ENCODE peak calls at places on chromosomes 11 and 22, in four cellular contexts. Y is psoas muscle, L is upper lobe of right lung, X is cardiac muscle cell. Q is an unnamed sample. For H3K4me1, the result is how much of the 10 kb centered on the place peaks cover.

GRCh38 chr22:44351685-44352377 is 39.1 kb upstream of the SHISAL1 start:
- DNase-seq in Y (no peak), X (peak), L (no peak), Q (no peak)

GRCh38 chr22:26322179-26322905 is 106.7 kb upstream of the ASPHD2 start:
- DNase-seq in Y (no peak), X (no peak), L (no peak), Q (no peak)

GRCh38 chr11:17209939-17210245 is 2.1 kb upstream of the PIK3C2A start:
- DNase-seq in Y (no peak), L (no peak), X (no peak), Q (no peak)

GRCh38 chr11:91871791-91872190 is 352.8 kb upstream of the FAT3 start:
- DNase-seq in Y (no peak), L (no peak), X (no peak), Q (no peak)

GRCh38 chr11:64032050-64032449 is 3.7 kb upstream of the FLRT1 start:
- DNase-seq in L (no peak), X (no peak), Y (no peak), Q (no peak)

GRCh38 chr11:105489431-105489830 is 120.4 kb upstream of the GRIA4 start:
- DNase-seq in L (no peak), Y (no peak), X (peak), Q (no peak)

GRCh38 chr11:8834379-8834778 is 76.6 kb upstream of the AKIP1 start:
- DNase-seq in X (no peak), Y (no peak), L (no peak), Q (no peak)

GRCh38 chr22:42229455-42230149 is 40.9 kb downstream of the TCF20 start:
- DNase-seq in L (no peak), Y (no peak), X (no peak), Q (peak)

GRCh38 chr11:1757861-1758610 is 5.7 kb downstream of the CTSD start:
- DNase-seq in X (no peak), Y (peak), L (peak), Q (no peak)

GRCh38 chr22:44889233-44889878 is 120.4 kb downstream of the PHF21B start:
- DNase-seq in L (peak), Y (no peak), X (no peak), Q (no peak)

GRCh38 chr11:122843281-122844150 is 5.2 kb downstream of the CRTAM start:
- DNase-seq in L (no peak), Y (no peak), X (no peak), Q (no peak)

GRCh38 chr11:78564037-78564888 is 10.4 kb downstream of the NARS2 start:
- DNase-seq in L (no peak), Y (no peak), X (peak), Q (no peak)

GRCh38 chr11:117818036-117818858 is 6.3 kb downstream of the FXYD2 start:
- DNase-seq in X (no peak), L (no peak), Y (no peak), Q (no peak)

GRCh38 chr11:60345489-60345888 is 18.4 kb downstream of the MS4A6E start:
- DNase-seq in X (peak), Y (no peak), L (no peak), Q (peak)

GRCh38 chr11:130181295-130182272 is 22.0 kb downstream of the ST14 start:
- DNase-seq in L (no peak), Y (no peak), X (peak), Q (peak)

GRCh38 chr11:65355776-65356393 is 1.3 kb downstream of the TIGD3 start:
- DNase-seq in X (no peak), L (peak), Y (peak), Q (no peak)

GRCh38 chr11:130141561-130142341 is 17.8 kb upstream of the ST14 start:
- DNase-seq in X (no peak), L (no peak), Y (no peak), Q (no peak)

GRCh38 chr11:7060828-7061227 is 28.0 kb upstream of the RBMXL2 start:
- DNase-seq in X (no peak), Y (no peak), L (no peak), Q (no peak)

GRCh38 chr11:63448646-63449045 is 42.3 kb downstream of the PLAAT5 start:
- DNase-seq in L (no peak), Y (no peak), X (no peak), Q (no peak)

GRCh38 chr11:36431429-36432092 is 78.5 kb downstream of the TRAF6 start:
- DNase-seq in X (no peak), Y (peak), L (no peak), Q (no peak)

GRCh38 chr11:95720219-95720618 is 69.4 kb downstream of the FAM76B start:
- DNase-seq in Y (no peak), X (no peak), L (no peak), Q (no peak)

GRCh38 chr22:36291831-36292740 is 39.2 kb downstream of the APOL1 start:
- DNase-seq in Y (no peak), L (peak), X (no peak), Q (peak)

GRCh38 chr11:10693509-10694071 is at the start of gene IRAG1:
- DNase-seq in Y (peak), L (peak), X (peak), Q (no peak)

GRCh38 chr11:47856186-47856585 is 8.0 kb upstream of the NUP160 start:
- DNase-seq in L (no peak), Y (no peak), X (no peak), Q (no peak)

GRCh38 chr22:30609260-30610185 is 2.5 kb downstream of the TCN2 start:
- DNase-seq in Y (peak), X (no peak), L (no peak), Q (no peak)

GRCh38 chr11:121435132-121435531 is 17.0 kb upstream of the SORL1 start:
- DNase-seq in Y (no peak), L (no peak), X (no peak), Q (no peak)

GRCh38 chr22:17112491-17113042 is 8.6 kb downstream of the TMEM121B start:
- DNase-seq in L (no peak), X (no peak), Y (no peak), Q (no peak)

DNA sequence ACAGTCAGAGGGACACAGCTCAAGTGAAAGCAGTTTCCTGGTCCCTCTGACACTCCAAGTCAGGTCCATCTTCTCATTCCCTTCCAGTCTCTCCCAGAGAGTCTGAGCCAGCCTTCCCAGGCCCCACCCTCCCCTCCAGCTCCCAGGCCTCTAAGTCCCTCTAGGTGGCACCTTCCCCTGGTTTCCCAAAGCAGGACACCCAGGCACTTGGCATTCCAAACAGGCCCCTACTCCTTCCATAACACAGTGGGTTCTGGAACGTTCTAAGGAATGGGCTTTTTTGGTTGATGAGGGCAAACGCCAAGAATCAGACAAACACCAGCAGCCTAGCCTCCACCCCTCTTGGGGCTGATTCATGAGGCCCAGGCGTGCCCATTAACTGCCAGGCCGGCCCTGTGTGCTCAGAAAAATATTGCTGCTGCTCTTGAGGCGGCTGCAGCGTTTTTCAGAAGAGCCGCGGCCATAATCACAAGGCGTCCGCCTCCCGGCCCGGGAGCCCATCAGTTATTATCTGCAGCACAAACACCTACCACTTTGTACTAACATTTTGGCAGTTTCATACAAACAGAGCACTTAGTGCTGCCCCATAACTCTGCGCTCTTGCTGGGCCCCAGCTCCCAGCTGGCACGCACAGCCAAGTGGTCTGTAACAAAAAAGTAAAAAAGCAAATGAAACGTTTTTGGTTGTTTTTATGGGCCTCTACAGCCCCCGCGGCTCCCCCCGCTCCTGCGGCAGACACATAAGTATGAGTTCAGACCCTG is 418.6 kb downstream of the SOX6 start:
- DNase-seq in X (no peak), Y (no peak), L (no peak), Q (no peak)
- TF ChIP-seq CTCF in X (no peak), Y (no peak), L (no peak), Q (no peak)

DNA sequence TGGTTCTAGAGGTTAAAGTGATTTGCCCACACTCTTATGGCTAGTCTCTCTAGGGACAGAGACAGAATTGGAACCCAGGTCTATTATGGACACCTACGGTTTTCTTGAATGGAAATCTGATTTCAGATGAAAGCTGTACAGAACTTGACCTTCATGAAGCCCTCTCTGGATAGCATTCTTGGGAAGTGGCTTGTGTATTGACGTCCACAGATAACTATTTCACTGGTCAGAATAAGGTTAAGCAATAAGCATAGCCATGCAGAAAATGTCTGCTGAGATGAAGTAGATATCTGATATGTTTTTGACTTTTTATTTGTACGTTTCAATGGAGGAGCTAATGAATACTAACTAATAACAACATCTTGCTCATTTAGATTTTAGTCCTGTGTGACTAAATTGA is 1.1 kb downstream of the TLCD5 start:
- DNase-seq in L (no peak), Y (no peak), X (no peak), Q (no peak)
- H3K4me3 ChIP-seq in L (peak), Y (peak), X (peak), Q (no peak)

GRCh38 chr11:44860967-44861828 is 89.5 kb downstream of the TP53I11 start:
- DNase-seq in X (no peak), L (no peak), Y (no peak), Q (no peak)
- H3K4me1 ChIP-seq in X (under half), L (under half), Y (under half), Q (under half)

GRCh38 chr22:20016734-20017621 is at the start of gene ARVCF:
- DNase-seq in Y (peak), L (peak), X (peak), Q (peak)
- TF ChIP-seq CTCF in Y (peak), L (peak), X (peak), Q (peak)

DNA sequence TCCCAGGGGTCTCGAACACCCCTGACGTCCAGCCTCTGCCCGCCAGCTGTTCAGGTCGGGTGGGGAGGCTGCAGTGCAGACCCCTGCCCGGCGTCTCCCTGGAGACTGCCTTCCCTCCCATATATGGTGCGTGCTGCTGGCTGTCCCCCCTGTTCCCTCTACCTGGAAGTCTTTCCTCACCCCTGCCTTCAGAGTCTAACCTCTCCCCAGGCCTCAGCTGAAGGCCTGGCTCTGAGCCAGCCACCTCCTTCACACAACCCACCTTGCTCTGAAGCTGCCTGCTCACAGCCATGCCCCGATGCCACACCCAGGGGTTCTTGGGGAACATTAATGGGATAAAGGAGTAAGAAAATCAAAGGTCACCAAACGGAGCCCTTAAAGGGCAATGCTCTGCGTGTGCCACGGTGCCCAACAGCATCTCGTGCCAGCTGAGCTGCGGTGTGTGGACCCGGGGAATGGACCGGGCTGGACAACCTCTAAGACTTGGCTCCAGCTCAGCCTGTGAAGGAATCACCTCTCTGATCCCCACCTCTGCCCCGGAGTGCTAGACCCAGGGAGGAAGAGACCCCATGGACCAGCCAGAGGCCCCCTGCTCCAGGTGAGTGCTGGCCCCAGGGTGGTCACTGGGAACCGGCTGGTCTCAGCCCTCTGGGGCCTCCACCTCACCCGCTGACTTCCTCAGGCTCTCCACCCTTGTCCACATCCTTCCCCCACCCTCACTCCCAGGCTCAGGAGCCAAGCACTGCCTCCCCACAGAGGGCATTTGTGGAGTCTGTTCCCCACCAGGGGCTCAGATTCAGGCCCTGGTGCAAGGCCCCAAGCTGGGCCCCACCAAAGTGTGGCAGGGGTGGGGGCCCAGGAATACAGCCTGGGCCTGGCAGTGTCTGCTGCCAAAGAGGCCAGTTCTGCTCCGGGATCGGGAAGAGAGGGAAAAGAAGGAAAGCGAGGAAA is at the start of gene NLRP6:
- DNase-seq in L (peak), X (no peak), Y (no peak), Q (no peak)
- H3K4me3 ChIP-seq in L (peak), X (no peak), Y (no peak), Q (no peak)

Q was measured in pancreas.